ENCODE peak calls at places on chromosomes 1 and 21, in four cellular contexts. T is MM.1S, I is OCI-LY7, F is ovary. N is an unnamed sample. For H3K4me1, the result is how much of the 10 kb centered on the place peaks cover.

GRCh38 chr1:70436617-70437236 is 25.7 kb downstream of the CTH start:
- DNase-seq in T (no peak), I (no peak), F (no peak), N (no peak)

GRCh38 chr21:37849703-37850102 is 66.6 kb downstream of the KCNJ6 start:
- DNase-seq in T (no peak), I (no peak), F (no peak), N (no peak)

GRCh38 chr1:150151291-150152181 is 1.8 kb downstream of the PLEKHO1 start:
- DNase-seq in T (no peak), I (peak), F (peak), N (no peak)

GRCh38 chr1:209723761-209724693 is 19.4 kb downstream of the HSD11B1 start:
- DNase-seq in T (no peak), I (no peak), F (no peak), N (no peak)

GRCh38 chr1:180097319-180097605 is 57.4 kb upstream of the QSOX1 start:
- DNase-seq in T (no peak), I (no peak), F (no peak), N (no peak)

GRCh38 chr1:210650403-210650802 is 321.7 kb downstream of the HHAT start:
- DNase-seq in T (no peak), I (no peak), F (no peak), N (no peak)

GRCh38 chr1:200668514-200669313 is 993 bp downstream of the DDX59 start:
- DNase-seq in T (no peak), I (no peak), F (no peak), N (no peak)

GRCh38 chr1:239125027-239125426 is 261.3 kb upstream of the CHRM3 start:
- DNase-seq in T (no peak), I (no peak), F (no peak), N (no peak)

GRCh38 chr21:39208624-39209333 is 25.5 kb upstream of the PSMG1 start:
- DNase-seq in T (no peak), I (no peak), F (no peak), N (no peak)

GRCh38 chr1:70143052-70143659 is 62.2 kb downstream of the LRRC40 start:
- DNase-seq in T (no peak), I (no peak), F (no peak), N (no peak)

GRCh38 chr1:93907718-93908117 is 1.5 kb downstream of the GCLM start:
- DNase-seq in T (no peak), I (no peak), F (no peak), N (no peak)

GRCh38 chr1:9593492-9594465 is 5.1 kb downstream of the TMEM201 start:
- DNase-seq in T (no peak), I (peak), F (no peak), N (peak)

GRCh38 chr21:34528131-34528561 is 16.1 kb upstream of the KCNE1 start:
- DNase-seq in T (no peak), I (no peak), F (no peak), N (no peak)

GRCh38 chr1:153985984-153986761 is at the start of gene RAB13:
- DNase-seq in T (no peak), I (no peak), F (peak), N (peak)

GRCh38 chr1:212635141-212635601 is 26.6 kb downstream of the ATF3 start:
- DNase-seq in T (peak), I (peak), F (no peak), N (no peak)

GRCh38 chr1:5888606-5889211 is 103.5 kb downstream of the NPHP4 start:
- DNase-seq in T (no peak), I (no peak), F (no peak), N (no peak)

GRCh38 chr1:160539896-160540858 is 17.1 kb upstream of the SLAMF6 start:
- DNase-seq in T (peak), I (peak), F (no peak), N (no peak)

GRCh38 chr1:87202922-87203655 is 125.6 kb upstream of the LMO4 start:
- DNase-seq in T (peak), I (no peak), F (no peak), N (no peak)

GRCh38 chr21:42564561-42564971 is 50.9 kb downstream of the SLC37A1 start:
- DNase-seq in T (no peak), I (no peak), F (peak), N (peak)

GRCh38 chr1:27517305-27517704 is 27.3 kb upstream of the WASF2 start:
- DNase-seq in T (no peak), I (no peak), F (no peak), N (no peak)

GRCh38 chr1:47835409-47835808 is 161.8 kb downstream of the TRABD2B start:
- DNase-seq in T (no peak), I (no peak), F (no peak), N (no peak)
- H3K4me3 ChIP-seq in T (no peak), I (no peak), F (no peak), N (no peak)

DNA sequence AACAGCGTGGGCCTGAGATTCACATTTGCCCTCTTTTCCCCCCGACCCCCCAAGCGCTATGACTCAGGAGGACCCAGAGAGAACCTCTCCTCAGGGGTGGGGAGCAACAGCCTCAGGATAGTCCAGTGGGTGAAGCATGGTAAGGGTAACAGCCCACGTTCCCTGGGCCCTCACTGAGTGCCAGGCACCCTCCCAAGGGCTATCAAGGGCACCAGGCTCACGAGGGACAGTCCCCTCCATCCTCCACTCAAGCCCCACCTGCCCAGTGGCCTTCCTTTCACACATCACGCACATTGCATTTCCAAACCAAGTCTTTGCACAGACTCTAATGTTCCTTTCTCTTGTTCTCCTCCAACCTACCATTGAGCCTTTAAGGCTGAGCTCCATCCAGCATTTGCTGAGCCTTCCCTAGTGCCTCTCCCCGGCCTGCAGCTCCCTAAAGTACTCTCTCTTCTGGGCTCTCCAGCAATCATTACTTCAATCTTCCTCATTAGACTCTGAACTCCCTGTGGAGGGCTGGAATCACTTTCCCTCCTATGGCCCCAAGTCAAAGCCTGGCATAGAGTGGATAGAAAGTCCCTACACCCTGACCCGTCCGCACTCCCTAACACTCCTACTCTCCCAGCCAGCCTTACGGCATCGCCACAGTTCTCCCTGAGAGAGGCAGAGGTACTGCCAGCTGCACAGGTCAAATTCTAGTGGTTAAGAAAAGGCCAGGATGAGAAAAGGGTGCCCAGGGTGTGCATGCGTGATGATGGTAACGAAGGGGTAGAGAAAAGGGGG is 1.0 kb downstream of the AKR7A2 start:
- DNase-seq in T (no peak), I (peak), F (no peak), N (no peak)
- H3K27ac ChIP-seq in T (no peak), I (no peak), F (peak), N (no peak)

GRCh38 chr1:203536575-203536974 is 42.6 kb downstream of the OPTC start:
- DNase-seq in T (no peak), I (no peak), F (no peak), N (no peak)

GRCh38 chr1:203538726-203539125 is 44.8 kb downstream of the OPTC start:
- DNase-seq in T (no peak), I (no peak), F (no peak), N (no peak)

GRCh38 chr1:203534526-203534925 is 40.6 kb downstream of the OPTC start:
- DNase-seq in T (no peak), I (no peak), F (no peak), N (no peak)

GRCh38 chr1:203537806-203538464 is 44.0 kb downstream of the OPTC start:
- DNase-seq in T (no peak), I (no peak), F (no peak), N (peak)

GRCh38 chr1:203536981-203537455 is 43.1 kb downstream of the OPTC start:
- DNase-seq in T (no peak), I (no peak), F (no peak), N (no peak)
- H3K4me1 ChIP-seq in T (under half), I (under half), F (under half), N (under half)

GRCh38 chr1:1052003-1052840 is 21.9 kb downstream of the RNF223 start:
- DNase-seq in T (no peak), I (no peak), F (no peak), N (no peak)
- H3K4me3 ChIP-seq in T (no peak), I (no peak), F (no peak), N (no peak)

GRCh38 chr21:45326169-45326833 is 38.6 kb upstream of the POFUT2 start:
- DNase-seq in T (no peak), I (no peak), F (peak), N (peak)

GRCh38 chr21:45323487-45324380 is 36.0 kb upstream of the POFUT2 start:
- DNase-seq in T (no peak), I (no peak), F (peak), N (peak)

GRCh38 chr21:45324430-45325205 is 36.9 kb upstream of the POFUT2 start:
- DNase-seq in T (no peak), I (no peak), F (peak), N (peak)

GRCh38 chr21:45326834-45327457 is 39.3 kb upstream of the POFUT2 start:
- DNase-seq in T (no peak), I (no peak), F (peak), N (no peak)

DNA sequence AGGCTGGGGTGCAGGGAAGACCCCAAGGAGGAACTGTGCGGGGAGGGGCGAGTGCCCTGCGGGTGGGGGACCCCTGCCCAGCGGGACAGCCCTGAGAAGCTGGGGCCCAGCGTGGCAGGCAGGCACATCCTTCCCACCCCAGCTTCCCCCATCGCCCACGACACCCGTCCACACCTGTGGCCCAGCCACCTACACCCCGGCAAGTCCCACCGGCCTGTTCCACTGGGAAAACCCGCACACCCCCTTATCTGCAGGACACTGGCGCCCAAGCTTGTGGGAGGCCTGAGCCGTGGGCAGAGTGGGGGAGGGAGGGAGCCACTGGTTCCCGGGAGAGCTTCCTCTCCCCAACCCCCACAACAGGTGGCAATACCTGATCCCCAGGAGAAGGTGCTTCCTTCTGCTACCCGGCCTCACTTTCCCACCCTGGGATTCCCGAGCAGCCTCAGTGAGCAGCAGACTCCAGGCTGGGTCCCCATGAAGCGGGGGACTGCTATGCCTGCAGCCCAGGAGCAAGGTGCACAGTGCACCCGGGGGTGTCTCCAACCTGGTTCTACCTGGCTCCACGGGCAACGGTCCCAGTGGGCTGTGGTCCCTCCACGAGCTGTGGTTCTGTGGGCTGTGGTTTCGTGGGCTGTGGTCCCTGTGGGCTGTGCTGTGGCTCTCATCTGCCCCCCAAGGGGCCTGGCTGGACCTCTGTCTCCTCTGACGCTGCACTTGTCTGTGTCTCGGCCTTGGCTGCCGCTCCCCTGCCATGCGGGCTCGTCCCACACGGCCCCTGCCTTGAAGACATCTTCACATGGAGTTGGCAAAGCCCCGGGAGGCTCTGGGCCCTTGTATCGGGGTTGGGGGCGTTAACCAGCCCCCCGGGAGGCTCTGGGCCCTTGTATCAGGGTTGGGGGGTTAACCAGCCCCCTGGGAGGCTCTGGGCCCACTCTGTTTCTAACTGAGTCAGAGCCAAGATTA is 37.8 kb upstream of the POFUT2 start:
- DNase-seq in T (no peak), I (no peak), F (peak), N (peak)
- H3K27ac ChIP-seq in T (no peak), I (no peak), F (no peak), N (no peak)

DNA sequence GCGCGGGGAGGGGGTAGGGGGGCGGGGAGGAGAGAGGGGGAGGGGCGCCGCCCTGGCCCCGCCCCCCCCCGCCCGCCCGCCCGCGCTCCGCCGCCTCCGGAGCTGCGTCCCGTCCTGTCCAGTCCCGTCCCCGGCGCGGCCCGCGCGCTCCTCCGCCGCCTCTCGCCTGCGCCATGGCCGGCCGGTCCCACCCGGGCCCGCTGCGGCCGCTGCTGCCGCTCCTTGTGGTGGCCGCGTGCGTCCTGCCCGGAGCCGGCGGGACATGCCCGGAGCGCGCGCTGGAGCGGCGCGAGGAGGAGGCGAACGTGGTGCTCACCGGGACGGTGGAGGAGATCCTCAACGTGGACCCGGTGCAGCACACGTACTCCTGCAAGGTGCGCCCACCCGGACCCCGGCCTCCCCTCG is at the start of gene AGRN:
- DNase-seq in T (peak), I (no peak), F (peak), N (no peak)
- H3K4me1 ChIP-seq in T (under half), I (under half), F (under half), N (under half)

DNA sequence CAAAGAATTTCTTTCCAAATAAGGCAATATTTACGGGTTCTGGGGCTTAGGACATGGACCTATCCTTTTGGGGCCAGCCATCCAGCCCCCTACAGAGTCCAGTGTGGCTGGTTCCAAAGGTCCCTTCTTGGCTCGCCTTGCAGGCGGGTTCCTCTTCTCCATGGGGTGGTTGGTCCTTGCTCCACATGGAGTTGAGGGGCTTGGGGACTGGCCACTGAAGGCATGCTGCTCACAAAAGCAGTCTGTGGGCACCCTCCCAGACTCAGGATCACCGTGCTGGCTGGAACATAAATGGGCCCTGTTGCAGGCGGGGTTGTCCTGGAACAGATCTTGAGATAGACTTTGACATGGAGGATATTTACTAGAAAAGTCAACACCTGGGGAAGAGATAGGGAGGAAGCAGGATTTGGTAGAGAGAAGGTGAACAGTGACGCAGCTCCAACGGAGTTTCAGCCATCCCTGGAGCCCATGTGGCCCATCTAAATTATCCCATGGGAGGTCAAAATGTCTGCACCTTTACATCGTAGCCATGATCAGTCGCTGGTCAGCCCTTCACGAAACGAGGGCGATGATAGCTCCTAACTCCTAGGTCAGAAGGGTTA is 39.1 kb upstream of the LRP8 start:
- DNase-seq in T (no peak), I (no peak), F (peak), N (no peak)
- H3K4me3 ChIP-seq in T (no peak), I (peak), F (no peak), N (no peak)

N was measured in left lung.